ENCODE peak calls at places on chromosomes 11 and 22, in five cellular contexts. One of them, this sample, is unnamed.
A peak's percentile ranks its signal among the peaks of the same experiment; 100 is the strongest.

GRCh38 chr22:38697055-38697980 is 3.4 kb downstream of the JOSD1 start:
- DNase-seq in AG08396: peak; percentile 50
- DNase-seq in endothelial cell: no peak
- DNase-seq in heart left ventricle: no peak
- DNase-seq in memory B cell: no peak
- DNase-seq in this sample: no peak

GRCh38 chr11:6259638-6260019 is at the start of gene CCKBR:
- DNase-seq in AG08396: no peak
- DNase-seq in endothelial cell: peak; percentile 20
- DNase-seq in heart left ventricle: no peak
- DNase-seq in memory B cell: no peak
- DNase-seq in this sample: no peak

GRCh38 chr11:94153320-94153719 is 24.7 kb downstream of the PANX1 start:
- DNase-seq in AG08396: no peak
- DNase-seq in endothelial cell: no peak
- DNase-seq in heart left ventricle: no peak
- DNase-seq in memory B cell: no peak
- DNase-seq in this sample: no peak

GRCh38 chr11:47109051-47109791 is 67.5 kb downstream of the ARFGAP2 start:
- DNase-seq in AG08396: no peak
- DNase-seq in endothelial cell: no peak
- DNase-seq in heart left ventricle: no peak
- DNase-seq in memory B cell: no peak
- DNase-seq in this sample: no peak

GRCh38 chr11:31913985-31914384 is 102.9 kb upstream of the PAX6 start:
- DNase-seq in AG08396: no peak
- DNase-seq in endothelial cell: no peak
- DNase-seq in heart left ventricle: no peak
- DNase-seq in memory B cell: no peak
- DNase-seq in this sample: no peak

GRCh38 chr11:1131033-1131911 is 26.5 kb upstream of the MUC5AC start:
- DNase-seq in AG08396: no peak
- DNase-seq in endothelial cell: peak; percentile 2
- DNase-seq in heart left ventricle: no peak
- DNase-seq in memory B cell: peak; percentile 6
- DNase-seq in this sample: no peak

GRCh38 chr11:87597696-87598095 is 560.0 kb downstream of the TMEM135 start:
- DNase-seq in AG08396: no peak
- DNase-seq in endothelial cell: no peak
- DNase-seq in heart left ventricle: no peak
- DNase-seq in memory B cell: no peak
- DNase-seq in this sample: no peak

GRCh38 chr11:64226507-64227051 is 505 bp downstream of the NUDT22 start:
- DNase-seq in AG08396: peak; percentile 46
- DNase-seq in endothelial cell: no peak
- DNase-seq in heart left ventricle: peak; percentile 74
- DNase-seq in memory B cell: peak; percentile 56
- DNase-seq in this sample: no peak

GRCh38 chr22:20523118-20523983 is 15.9 kb downstream of the MED15 start:
- DNase-seq in AG08396: no peak
- DNase-seq in endothelial cell: no peak
- DNase-seq in heart left ventricle: no peak
- DNase-seq in memory B cell: no peak
- DNase-seq in this sample: no peak

GRCh38 chr11:64810891-64811272 is 531 bp upstream of the MEN1 start:
- DNase-seq in AG08396: no peak
- DNase-seq in endothelial cell: no peak
- DNase-seq in heart left ventricle: no peak
- DNase-seq in memory B cell: no peak
- DNase-seq in this sample: no peak

GRCh38 chr22:30078320-30079311 is 1.6 kb upstream of the HORMAD2 start:
- DNase-seq in AG08396: no peak
- DNase-seq in endothelial cell: no peak
- DNase-seq in heart left ventricle: no peak
- DNase-seq in memory B cell: no peak
- DNase-seq in this sample: no peak

GRCh38 chr11:85815186-85815911 is 4.4 kb upstream of the SYTL2 start:
- DNase-seq in AG08396: peak; percentile 50
- DNase-seq in endothelial cell: no peak
- DNase-seq in heart left ventricle: no peak
- DNase-seq in memory B cell: no peak
- DNase-seq in this sample: no peak

GRCh38 chr11:3685923-3686322 is 14.7 kb upstream of the CHRNA10 start:
- DNase-seq in AG08396: no peak
- DNase-seq in endothelial cell: no peak
- DNase-seq in heart left ventricle: no peak
- DNase-seq in memory B cell: no peak
- DNase-seq in this sample: no peak

GRCh38 chr11:113262594-113262993 is 51.8 kb upstream of the TTC12 start:
- DNase-seq in AG08396: no peak
- DNase-seq in endothelial cell: no peak
- DNase-seq in heart left ventricle: no peak
- DNase-seq in memory B cell: no peak
- DNase-seq in this sample: no peak

GRCh38 chr11:47186937-47187681 is 875 bp upstream of the PACSIN3 start:
- DNase-seq in AG08396: peak; percentile 55
- DNase-seq in endothelial cell: peak; percentile 45
- DNase-seq in heart left ventricle: peak; percentile 84
- DNase-seq in memory B cell: no peak
- DNase-seq in this sample: no peak

GRCh38 chr22:19041403-19042074 is 80.7 kb downstream of the DGCR2 start:
- DNase-seq in AG08396: no peak
- DNase-seq in endothelial cell: no peak
- DNase-seq in heart left ventricle: no peak
- DNase-seq in memory B cell: no peak
- DNase-seq in this sample: no peak

GRCh38 chr22:35116269-35116668 is 50.3 kb downstream of the ISX start:
- DNase-seq in AG08396: no peak
- DNase-seq in endothelial cell: no peak
- DNase-seq in heart left ventricle: no peak
- DNase-seq in memory B cell: no peak
- DNase-seq in this sample: no peak

GRCh38 chr11:2799881-2800654 is 85.5 kb downstream of the CDKN1C start:
- DNase-seq in AG08396: no peak
- DNase-seq in endothelial cell: no peak
- DNase-seq in heart left ventricle: peak; percentile 5
- DNase-seq in memory B cell: no peak
- DNase-seq in this sample: no peak

GRCh38 chr11:22192289-22192641 is 620 bp upstream of the ANO5 start:
- DNase-seq in AG08396: peak; percentile 12
- DNase-seq in endothelial cell: peak; percentile 24
- DNase-seq in heart left ventricle: no peak
- DNase-seq in memory B cell: no peak
- DNase-seq in this sample: no peak

GRCh38 chr11:112401036-112401769 is 140.5 kb upstream of the PLET1 start:
- DNase-seq in AG08396: no peak
- DNase-seq in endothelial cell: no peak
- DNase-seq in heart left ventricle: no peak
- DNase-seq in memory B cell: no peak
- DNase-seq in this sample: no peak

GRCh38 chr22:50544746-50545253 is 899 bp upstream of the KLHDC7B start:
- DNase-seq in AG08396: no peak
- DNase-seq in endothelial cell: no peak
- DNase-seq in heart left ventricle: no peak
- DNase-seq in memory B cell: no peak
- DNase-seq in this sample: no peak

GRCh38 chr11:32809313-32809712 is 14.9 kb upstream of the CCDC73 start:
- DNase-seq in AG08396: peak; percentile 71
- DNase-seq in endothelial cell: peak; percentile 78
- DNase-seq in heart left ventricle: peak; percentile 54
- DNase-seq in memory B cell: peak; percentile 28
- DNase-seq in this sample: no peak

GRCh38 chr11:116651757-116652237 is 121.0 kb downstream of the BUD13 start:
- DNase-seq in AG08396: no peak
- DNase-seq in endothelial cell: no peak
- DNase-seq in heart left ventricle: no peak
- DNase-seq in memory B cell: no peak
- DNase-seq in this sample: no peak

GRCh38 chr11:46378296-46378695 is 3.2 kb upstream of the MDK start:
- DNase-seq in AG08396: no peak
- DNase-seq in endothelial cell: no peak
- DNase-seq in heart left ventricle: no peak
- DNase-seq in memory B cell: no peak
- DNase-seq in this sample: no peak

GRCh38 chr22:35467788-35468187 is 67.8 kb downstream of the MCM5 start:
- DNase-seq in AG08396: peak; percentile 59
- DNase-seq in endothelial cell: peak; percentile 34
- DNase-seq in heart left ventricle: peak; percentile 75
- DNase-seq in memory B cell: no peak
- DNase-seq in this sample: no peak

GRCh38 chr11:12098601-12099000 is 11.8 kb upstream of the MICAL2 start:
- DNase-seq in AG08396: no peak
- DNase-seq in endothelial cell: no peak
- DNase-seq in heart left ventricle: no peak
- DNase-seq in memory B cell: no peak
- DNase-seq in this sample: no peak

GRCh38 chr11:68693484-68693882 is 9.1 kb downstream of the GAL start:
- DNase-seq in AG08396: no peak
- DNase-seq in endothelial cell: no peak
- DNase-seq in heart left ventricle: no peak
- DNase-seq in memory B cell: no peak
- DNase-seq in this sample: no peak

GRCh38 chr22:41531422-41531727 is 12.9 kb downstream of the POLR3H start:
- DNase-seq in AG08396: no peak
- DNase-seq in endothelial cell: no peak
- DNase-seq in heart left ventricle: no peak
- DNase-seq in memory B cell: no peak
- DNase-seq in this sample: no peak

GRCh38 chr11:13942908-13943505 is 19.5 kb upstream of the SPON1 start:
- DNase-seq in AG08396: no peak
- DNase-seq in endothelial cell: no peak
- DNase-seq in heart left ventricle: no peak
- DNase-seq in memory B cell: no peak
- DNase-seq in this sample: no peak

GRCh38 chr22:17924735-17925727 is 99.3 kb downstream of the MICAL3 start:
- DNase-seq in AG08396: no peak
- DNase-seq in endothelial cell: no peak
- DNase-seq in heart left ventricle: no peak
- DNase-seq in memory B cell: no peak
- DNase-seq in this sample: no peak

GRCh38 chr11:123330948-123331347 is 99.1 kb upstream of the GRAMD1B start:
- DNase-seq in AG08396: no peak
- DNase-seq in endothelial cell: no peak
- DNase-seq in heart left ventricle: no peak
- DNase-seq in memory B cell: no peak
- DNase-seq in this sample: no peak

GRCh38 chr22:45329536-45329936 is 19.8 kb downstream of the FAM118A start:
- DNase-seq in AG08396: no peak
- DNase-seq in endothelial cell: no peak
- DNase-seq in heart left ventricle: peak; percentile 82
- DNase-seq in memory B cell: no peak
- DNase-seq in this sample: no peak

GRCh38 chr11:104365676-104366075 is 201.7 kb upstream of the PDGFD start:
- DNase-seq in AG08396: no peak
- DNase-seq in endothelial cell: no peak
- DNase-seq in heart left ventricle: no peak
- DNase-seq in memory B cell: no peak
- DNase-seq in this sample: no peak

GRCh38 chr11:44746894-44747293 is 20.1 kb downstream of the TSPAN18 start:
- DNase-seq in AG08396: no peak
- DNase-seq in endothelial cell: no peak
- DNase-seq in heart left ventricle: peak; percentile 73
- DNase-seq in memory B cell: no peak
- DNase-seq in this sample: no peak

GRCh38 chr11:17542249-17542648 is 2.0 kb downstream of the USH1C start:
- DNase-seq in AG08396: no peak
- DNase-seq in endothelial cell: no peak
- DNase-seq in heart left ventricle: no peak
- DNase-seq in memory B cell: no peak
- DNase-seq in this sample: no peak

GRCh38 chr11:106457727-106458126 is 380.3 kb downstream of the AASDHPPT start:
- DNase-seq in AG08396: peak; percentile 10
- DNase-seq in endothelial cell: no peak
- DNase-seq in heart left ventricle: no peak
- DNase-seq in memory B cell: no peak
- DNase-seq in this sample: no peak

GRCh38 chr11:8038811-8039529 is 42.0 kb upstream of the TUB start:
- DNase-seq in AG08396: no peak
- DNase-seq in endothelial cell: no peak
- DNase-seq in heart left ventricle: no peak
- DNase-seq in memory B cell: peak; percentile 7
- DNase-seq in this sample: no peak